ENCODE peak calls at places on chromosomes 2 and 18, in four cellular contexts. S is A549, J is colonic mucosa, U is upper lobe of right lung. C is an unnamed sample.
A peak's percentile ranks its signal among the peaks of the same experiment; 100 is the strongest.

GRCh38 chr2:144560254-144560653 is 40.3 kb upstream of the ZEB2 start:
- DNase-seq in S (no peak), J (no peak), U (no peak), C (no peak)

GRCh38 chr18:73043231-73044000 is 175.6 kb upstream of the NETO1 start:
- DNase-seq in U (no peak), S (no peak), J (no peak), C (no peak)

GRCh38 chr18:62088146-62088545 is 98.7 kb downstream of the PIGN start:
- DNase-seq in J (no peak), U (no peak), S (no peak), C (no peak)

GRCh38 chr2:61759718-61760117 is 94.1 kb downstream of the FAM161A start:
- DNase-seq in J (no peak), S (peak; percentile 39), U (no peak), C (no peak)

GRCh38 chr2:59733970-59734369 is 819.5 kb downstream of the BCL11A start:
- DNase-seq in U (no peak), S (no peak), J (no peak), C (no peak)

GRCh38 chr18:61825386-61825785 is 67.4 kb downstream of the RNF152 start:
- DNase-seq in U (no peak), S (no peak), J (no peak), C (no peak)

GRCh38 chr2:97870396-97870843 is 125.3 kb downstream of the TMEM131 start:
- DNase-seq in U (no peak), S (no peak), J (no peak), C (peak; percentile 87)

GRCh38 chr2:38075436-38076249 is at the start of gene CYP1B1:
- DNase-seq in S (peak; percentile 58), U (peak; percentile 79), J (peak; percentile 24), C (no peak)

GRCh38 chr2:46275995-46276394 is 21.2 kb upstream of the EPAS1 start:
- DNase-seq in S (no peak), U (peak; percentile 84), J (peak; percentile 44), C (no peak)

GRCh38 chr18:76922107-76922506 is 99.8 kb downstream of the ZNF236 start:
- DNase-seq in S (peak; percentile 8), U (peak; percentile 71), J (peak; percentile 59), C (peak; percentile 16)

GRCh38 chr18:47932603-47933002 is 2.1 kb upstream of the SMAD2 start:
- DNase-seq in U (no peak), S (no peak), J (no peak), C (peak; percentile 2)

GRCh38 chr2:179020156-179020750 is 29.7 kb downstream of the CCDC141 start:
- DNase-seq in S (no peak), U (no peak), J (peak; percentile 27), C (peak; percentile 38)

GRCh38 chr2:28219134-28219533 is 173.5 kb upstream of the FOSL2 start:
- DNase-seq in U (no peak), J (no peak), S (no peak), C (no peak)

GRCh38 chr2:120509213-120509815 is 163.4 kb downstream of the INHBB start:
- DNase-seq in S (no peak), J (no peak), U (no peak), C (no peak)

DNA sequence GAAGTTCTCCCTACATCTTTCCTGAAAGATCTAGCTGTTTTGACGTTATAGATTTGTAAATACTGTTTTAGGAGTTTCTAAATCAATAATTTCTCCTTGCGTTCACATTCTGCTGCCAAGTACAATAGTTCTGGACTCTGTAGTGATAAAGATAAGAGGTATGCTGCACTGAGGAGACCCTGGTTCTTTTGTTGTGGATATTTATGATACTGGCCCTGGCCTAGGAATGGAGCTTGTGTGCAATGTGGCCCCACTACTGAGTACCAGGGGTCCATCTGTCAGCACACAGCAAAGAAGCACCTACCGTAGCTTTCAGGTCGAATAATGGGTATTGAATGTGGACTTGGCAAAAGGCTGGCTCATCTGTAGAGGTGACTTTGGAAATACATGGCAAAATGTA is 85.0 kb downstream of the MAP3K20 start:
- DNase-seq in S (no peak), J (no peak), U (no peak), C (no peak)
- H3K27ac ChIP-seq in S (peak overlapping the region; percentile 90), J (peak overlapping the region; percentile 25), U (peak overlapping the region; percentile 71), C (no peak overlapping the region)

GRCh38 chr2:64632855-64633819 is 20.6 kb downstream of the SERTAD2 start:
- DNase-seq in J (no peak), U (no peak), S (no peak), C (peak; percentile 23)

GRCh38 chr2:64636105-64636873 is 17.4 kb downstream of the SERTAD2 start:
- DNase-seq in J (no peak), U (no peak), S (no peak), C (no peak)

GRCh38 chr2:64637931-64638330 is 15.8 kb downstream of the SERTAD2 start:
- DNase-seq in S (no peak), J (no peak), U (no peak), C (no peak)

GRCh38 chr2:64637000-64637628 is 16.6 kb downstream of the SERTAD2 start:
- DNase-seq in S (no peak), J (no peak), U (no peak), C (no peak)

DNA sequence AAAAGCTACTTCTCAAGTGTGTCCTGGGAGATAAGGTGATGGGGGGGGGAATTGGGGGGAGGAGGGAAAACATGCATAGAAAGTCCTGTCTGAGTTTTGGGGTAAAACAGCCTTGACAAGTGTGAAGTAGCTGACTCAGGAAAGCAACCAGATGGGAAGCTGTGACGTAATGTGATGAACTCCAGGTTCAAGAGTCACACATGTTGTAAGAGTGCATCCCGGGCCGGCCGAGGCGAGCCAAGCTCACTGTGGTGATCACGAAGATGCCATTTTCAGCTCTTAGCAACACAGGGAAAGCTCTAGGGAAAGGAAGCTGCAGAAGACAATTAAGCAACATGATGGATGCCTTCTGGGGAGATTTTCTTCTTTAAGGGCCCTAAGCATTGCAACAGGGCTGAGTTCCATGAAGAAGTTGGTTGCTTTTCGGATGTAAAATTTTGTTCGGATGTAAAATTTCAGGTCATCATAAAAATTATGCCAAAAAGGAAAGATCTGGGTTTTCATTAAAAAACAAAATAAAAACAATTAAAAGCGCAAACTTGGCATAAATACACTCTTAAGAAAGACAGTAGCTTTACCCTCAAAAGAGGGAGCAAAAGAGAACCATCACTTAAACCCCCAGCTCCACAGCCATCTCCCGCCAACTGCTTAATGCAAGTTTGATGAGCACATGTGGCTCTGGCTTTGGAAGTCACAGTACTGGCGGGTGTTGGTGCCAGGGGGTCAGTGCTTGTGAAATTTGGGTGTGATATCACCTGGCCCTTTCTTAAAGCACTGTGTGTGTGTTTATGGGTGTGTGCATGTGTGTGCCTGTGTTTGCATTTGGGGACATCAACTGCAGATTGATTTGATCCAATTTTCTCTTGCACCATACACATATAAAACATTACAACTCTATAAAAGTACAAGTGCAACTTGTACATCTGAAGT is 19.1 kb downstream of the SERTAD2 start:
- DNase-seq in U (no peak), S (no peak), J (no peak), C (no peak)
- H3K27ac ChIP-seq in U (no peak overlapping the region), S (no peak overlapping the region), J (no peak overlapping the region), C (no peak overlapping the region)

GRCh38 chr2:69196327-69197117 is 183.5 kb downstream of the ANTXR1 start:
- DNase-seq in S (no peak), U (no peak), J (no peak), C (peak; percentile 96)
- H3K27ac ChIP-seq in S (peak overlapping the region; percentile 9), U (no peak overlapping the region), J (no peak overlapping the region), C (no peak overlapping the region)

DNA sequence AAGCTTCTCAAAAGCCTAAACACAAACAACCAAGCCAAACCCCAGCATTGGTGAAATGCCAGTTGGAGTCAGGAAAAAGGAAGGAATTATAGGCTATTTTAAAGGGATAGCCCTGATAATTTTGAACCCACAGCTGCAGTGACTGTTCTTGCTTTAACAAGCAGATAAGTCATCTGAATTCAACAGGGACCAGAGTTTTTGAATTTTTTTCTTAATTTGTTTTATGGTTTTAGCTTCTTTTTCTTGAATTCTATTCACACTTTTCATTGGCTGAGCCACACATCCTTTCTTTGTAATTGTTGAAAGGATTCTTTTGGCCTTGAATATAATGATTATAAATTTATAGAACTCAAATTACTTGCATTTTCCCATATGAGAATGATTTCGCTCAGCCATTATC is 308.8 kb downstream of the LPIN1 start:
- DNase-seq in U (no peak), S (no peak), J (no peak), C (no peak)
- H3K27ac ChIP-seq in U (no peak overlapping the region), S (no peak overlapping the region), J (no peak overlapping the region), C (no peak overlapping the region)

GRCh38 chr2:14524803-14525080 is 107.8 kb upstream of the LRATD1 start:
- DNase-seq in J (no peak), S (no peak), U (no peak), C (no peak)
- H3K27ac ChIP-seq in J (no peak overlapping the region), S (no peak overlapping the region), U (no peak overlapping the region), C (no peak overlapping the region)

GRCh38 chr2:9236867-9237266 is 30.3 kb downstream of the ASAP2 start:
- DNase-seq in J (no peak), U (no peak), S (no peak), C (no peak)

GRCh38 chr2:9235388-9236344 is 29.1 kb downstream of the ASAP2 start:
- DNase-seq in J (no peak), U (no peak), S (no peak), C (no peak)

GRCh38 chr2:9232166-9232479 is 25.5 kb downstream of the ASAP2 start:
- DNase-seq in U (no peak), S (no peak), J (no peak), C (no peak)

GRCh38 chr2:9232886-9233285 is 26.3 kb downstream of the ASAP2 start:
- DNase-seq in U (no peak), J (no peak), S (no peak), C (peak; percentile 89)

GRCh38 chr2:9234680-9235387 is 28.2 kb downstream of the ASAP2 start:
- DNase-seq in J (no peak), U (no peak), S (peak; percentile 85), C (peak; percentile 66)
- H3K27ac ChIP-seq in J (peak overlapping the region; percentile 39), U (peak overlapping the region; percentile 49), S (peak overlapping the region; percentile 88), C (peak overlapping the region; percentile 46)

C was measured in trophoblast cell.